ENCODE peak calls at places on chromosomes 6 and 20, in ten cellular contexts. Q is endodermal cell, T is H1, A is heart left ventricle, Z is psoas muscle, N is ovary, L is HCT116, J is lower lobe of right lung, X is uterus, H is lung. D is an unnamed sample. For H3K36me3, the result is how much of the 10 kb centered on the place peaks cover.

GRCh38 chr6:7242835-7243187 is 70.2 kb downstream of the SSR1 start:
- DNase-seq in Q (no peak), T (no peak), A (peak), Z (no peak), N (no peak), L (no peak), J (peak), X (no peak), H (no peak), D (no peak)

GRCh38 chr20:36802326-36803223 is 29.0 kb upstream of the DSN1 start:
- DNase-seq in Q (no peak), T (no peak), A (no peak), Z (no peak), N (no peak), L (no peak), J (no peak), X (no peak), H (no peak), D (no peak)

GRCh38 chr6:63997217-63997616 is 361.6 kb downstream of the PHF3 start:
- DNase-seq in Q (no peak), T (no peak), A (no peak), Z (no peak), N (no peak), L (no peak), J (no peak), X (no peak), H (no peak), D (no peak)

GRCh38 chr20:19757487-19757972 is 528 bp upstream of the RIN2 start:
- DNase-seq in Q (peak), T (no peak), A (peak), Z (peak), N (peak), L (no peak), J (peak), X (peak), H (peak), D (peak)

GRCh38 chr6:42564496-42564890 is 664 bp downstream of the UBR2 start:
- DNase-seq in Q (no peak), T (no peak), A (no peak), Z (no peak), N (no peak), L (no peak), J (no peak), X (no peak), H (no peak), D (no peak)

GRCh38 chr6:106119526-106119925 is 33.4 kb downstream of the PRDM1 start:
- DNase-seq in Q (no peak), T (no peak), A (no peak), Z (no peak), N (no peak), L (no peak), J (peak), X (no peak), H (peak), D (peak)

GRCh38 chr6:155050311-155050710 is 55.2 kb downstream of the TIAM2 start:
- DNase-seq in Q (no peak), T (no peak), A (no peak), Z (no peak), N (no peak), L (no peak), J (no peak), X (no peak), H (no peak), D (no peak)

GRCh38 chr6:121856296-121856695 is 420.9 kb downstream of the GJA1 start:
- DNase-seq in Q (no peak), T (no peak), A (no peak), Z (no peak), N (no peak), L (no peak), J (no peak), X (no peak), H (no peak), D (no peak)

GRCh38 chr6:24543683-24544082 is 48.9 kb downstream of the ALDH5A1 start:
- DNase-seq in Q (no peak), T (no peak), A (no peak), Z (no peak), N (no peak), L (no peak), J (no peak), X (no peak), H (no peak), D (no peak)

GRCh38 chr6:108627692-108628565 is 67.2 kb downstream of the FOXO3 start:
- DNase-seq in Q (no peak), T (no peak), A (no peak), Z (no peak), N (no peak), L (no peak), J (no peak), X (no peak), H (no peak), D (no peak)
- H3K4me3 ChIP-seq in Q (no peak), T (no peak), A (no peak), Z (no peak), N (no peak), L (no peak), J (no peak), X (no peak), H (no peak), D (no peak)

DNA sequence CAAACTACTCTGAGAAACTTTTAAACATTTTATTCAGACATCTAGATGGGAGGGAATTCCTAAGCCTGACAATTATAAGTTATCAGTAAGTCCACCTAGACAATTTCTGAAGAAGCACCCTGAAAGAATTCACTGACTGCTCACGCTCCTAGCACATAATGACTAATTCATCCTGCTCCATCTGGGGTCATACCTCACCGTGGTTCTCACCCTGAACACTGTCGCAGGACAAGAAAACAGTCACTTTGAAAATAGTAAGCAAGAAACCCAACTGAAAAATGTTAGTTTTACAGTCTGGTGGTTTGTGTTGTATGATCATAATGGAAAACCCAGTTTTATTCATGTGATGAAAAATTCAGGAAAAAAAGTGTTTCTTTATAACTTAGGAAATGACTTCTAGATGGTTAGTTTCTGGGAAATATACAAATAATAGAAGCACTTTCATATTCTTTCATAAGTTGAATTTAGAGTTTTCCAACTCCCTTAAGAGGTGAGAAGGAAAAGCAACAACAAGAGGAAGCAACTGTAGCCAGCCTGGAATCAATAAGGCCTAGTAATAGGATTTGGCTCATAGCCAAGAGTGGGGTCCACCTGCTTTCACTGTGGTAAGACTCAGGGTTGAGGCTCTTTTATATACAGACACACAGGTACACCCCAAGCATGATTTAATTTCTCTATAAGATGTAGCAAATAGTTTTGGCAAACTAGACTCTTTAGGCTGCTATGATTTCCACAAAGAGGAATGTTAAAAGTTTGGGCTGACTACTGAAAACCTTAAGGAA is 94.1 kb downstream of the HIVEP2 start:
- DNase-seq in Q (no peak), T (no peak), A (no peak), Z (no peak), N (no peak), L (no peak), J (no peak), X (no peak), H (no peak), D (no peak)
- H3K36me3 ChIP-seq in Q (under half), T (under half), A (under half), Z (under half), N (under half), L (under half), J (under half), X (under half), H (under half), D (under half)

GRCh38 chr20:51171141-51171540 is 148.2 kb upstream of the KCNG1 start:
- DNase-seq in Q (no peak), T (no peak), A (no peak), Z (no peak), N (no peak), L (no peak), J (no peak), X (no peak), H (no peak), D (no peak)

GRCh38 chr20:51175156-51175555 is 152.2 kb upstream of the KCNG1 start:
- DNase-seq in Q (peak), T (no peak), A (no peak), Z (no peak), N (no peak), L (no peak), J (no peak), X (no peak), H (no peak), D (no peak)

GRCh38 chr20:51175724-51176123 is 152.8 kb upstream of the KCNG1 start:
- DNase-seq in Q (peak), T (no peak), A (no peak), Z (no peak), N (no peak), L (no peak), J (no peak), X (no peak), H (no peak), D (no peak)

GRCh38 chr20:51174536-51174935 is 151.6 kb upstream of the KCNG1 start:
- DNase-seq in Q (peak), T (no peak), A (no peak), Z (no peak), N (no peak), L (no peak), J (no peak), X (no peak), H (no peak), D (peak)

DNA sequence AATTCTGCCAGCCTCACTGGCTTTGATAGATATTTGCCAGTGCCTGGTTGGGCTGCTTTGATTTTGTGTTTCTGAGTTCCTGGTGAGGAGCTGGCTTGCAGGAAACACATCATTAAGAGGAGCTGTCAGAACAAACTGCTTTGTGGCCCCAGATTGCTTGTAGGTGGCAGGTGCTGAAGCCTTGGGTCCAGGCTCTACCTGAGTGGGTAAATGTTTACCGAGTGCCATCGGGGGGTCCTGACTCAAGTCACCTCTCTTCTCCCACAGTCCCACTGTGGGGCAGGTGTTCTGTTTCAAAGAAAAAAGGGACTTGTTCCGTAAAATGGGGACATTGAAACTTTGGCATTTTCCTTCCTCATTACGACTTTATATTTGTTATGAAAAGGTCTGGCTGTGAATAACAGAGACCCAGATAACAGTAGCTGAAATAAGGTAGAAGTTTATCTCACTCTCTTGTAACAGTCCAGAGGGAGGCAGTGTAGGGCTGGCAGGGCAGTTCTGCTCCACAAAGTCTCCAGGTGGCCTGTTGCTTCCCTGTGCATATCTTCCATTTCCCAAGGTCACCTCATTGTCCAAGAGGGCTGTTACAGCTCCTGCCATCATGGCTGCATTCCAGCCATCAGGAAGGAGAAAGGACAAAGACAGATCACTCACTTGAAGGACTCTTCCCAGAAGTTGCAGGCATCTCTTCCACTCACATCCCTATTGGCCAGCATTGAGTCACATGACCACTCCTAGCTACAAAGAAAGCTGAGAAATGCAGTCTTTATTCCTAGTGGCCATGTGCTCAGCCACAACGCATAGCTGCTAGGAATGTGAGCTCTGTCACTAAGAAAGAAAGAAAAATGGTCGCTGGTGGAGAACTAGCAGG is 149.9 kb upstream of the KCNG1 start:
- DNase-seq in Q (no peak), T (no peak), A (no peak), Z (no peak), N (no peak), L (peak), J (no peak), X (no peak), H (no peak), D (no peak)
- TF ChIP-seq CTCF in Q (peak), T (peak), A (no peak), Z (no peak), N (no peak), L (peak), J (no peak), X (no peak), H (no peak), D (no peak)

DNA sequence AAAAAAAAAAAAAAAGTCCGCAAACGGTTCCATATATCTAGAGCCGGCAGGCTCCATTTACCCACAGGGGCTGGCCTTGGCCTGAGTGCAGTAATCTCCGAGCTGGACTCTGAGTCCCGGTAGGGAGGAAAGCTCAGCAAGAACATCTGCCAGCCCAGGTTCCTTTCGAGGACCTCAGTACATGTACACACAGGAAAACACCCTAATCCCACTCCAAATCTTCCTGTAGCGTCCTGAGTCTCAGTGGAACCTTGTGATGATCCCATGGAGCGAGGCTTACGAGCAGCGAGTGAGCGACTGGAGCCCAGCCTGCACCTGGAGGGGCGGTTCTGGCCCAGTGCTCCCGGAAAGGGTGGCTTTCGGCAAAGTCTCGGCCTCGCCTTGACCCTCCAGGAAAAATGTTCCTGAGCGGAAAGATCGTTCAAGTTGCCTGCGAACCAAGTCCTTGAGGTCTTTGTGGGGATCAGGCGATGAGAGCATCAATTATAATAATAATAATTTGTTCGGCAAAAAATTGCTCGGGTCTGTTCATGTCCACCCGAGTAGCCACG is 32.1 kb downstream of the PRSS16 start:
- DNase-seq in Q (peak), T (no peak), A (no peak), Z (no peak), N (no peak), L (no peak), J (no peak), X (no peak), H (no peak), D (no peak)
- H3K4me3 ChIP-seq in Q (peak), T (peak), A (no peak), Z (no peak), N (no peak), L (no peak), J (no peak), X (no peak), H (no peak), D (no peak)

GRCh38 chr6:158636778-158637177 is 7.8 kb downstream of the DYNLT1 start:
- DNase-seq in Q (no peak), T (no peak), A (no peak), Z (no peak), N (no peak), L (no peak), J (no peak), X (no peak), H (no peak), D (no peak)
- H3K36me3 ChIP-seq in Q (half or more), T (under half), A (under half), Z (under half), N (under half), L (under half), J (under half), X (under half), H (under half), D (under half)

GRCh38 chr20:47205577-47206123 is 150.8 kb downstream of the ZMYND8 start:
- DNase-seq in Q (peak), T (no peak), A (peak), Z (peak), N (peak), L (peak), J (peak), X (no peak), H (peak), D (peak)
- TF ChIP-seq CTCF in Q (peak), T (peak), A (peak), Z (peak), N (no peak), L (peak), J (peak), X (no peak), H (peak), D (peak)

GRCh38 chr6:168437751-168438150 is 3.2 kb upstream of the SMOC2 start:
- DNase-seq in Q (no peak), T (no peak), A (no peak), Z (no peak), N (no peak), L (no peak), J (no peak), X (no peak), H (no peak), D (no peak)

GRCh38 chr6:168441434-168442391 is 729 bp downstream of the SMOC2 start:
- DNase-seq in Q (peak), T (no peak), A (peak), Z (no peak), N (peak), L (no peak), J (no peak), X (peak), H (no peak), D (no peak)

GRCh38 chr6:168440520-168441433 is at the start of gene SMOC2:
- DNase-seq in Q (peak), T (no peak), A (peak), Z (peak), N (peak), L (no peak), J (no peak), X (peak), H (no peak), D (no peak)

GRCh38 chr6:168442646-168443045 is 1.7 kb downstream of the SMOC2 start:
- DNase-seq in Q (peak), T (no peak), A (no peak), Z (no peak), N (no peak), L (no peak), J (no peak), X (no peak), H (no peak), D (no peak)

GRCh38 chr6:168439791-168440491 is 1.0 kb upstream of the SMOC2 start:
- DNase-seq in Q (no peak), T (no peak), A (no peak), Z (no peak), N (no peak), L (no peak), J (no peak), X (no peak), H (no peak), D (no peak)
- H3K4me3 ChIP-seq in Q (no peak), T (no peak), A (no peak), Z (no peak), N (peak), L (no peak), J (no peak), X (peak), H (no peak), D (no peak)

GRCh38 chr20:18533978-18534644 is 26.4 kb downstream of the SEC23B start:
- DNase-seq in Q (no peak), T (no peak), A (no peak), Z (no peak), N (no peak), L (no peak), J (no peak), X (no peak), H (no peak), D (no peak)
- H3K36me3 ChIP-seq in Q (half or more), T (half or more), A (under half), Z (half or more), N (under half), L (under half), J (half or more), X (under half), H (under half), D (under half)

GRCh38 chr6:148528292-148528691 is 185.7 kb downstream of the SASH1 start:
- DNase-seq in Q (no peak), T (no peak), A (no peak), Z (no peak), N (no peak), L (no peak), J (no peak), X (no peak), H (no peak), D (no peak)
- TF ChIP-seq CTCF in Q (peak), T (peak), A (no peak), Z (no peak), N (no peak), L (no peak), J (no peak), X (peak), H (no peak), D (no peak)